ENCODE peak calls at places on chromosomes 4 and X, in seven cellular contexts. One of them, this sample, is unnamed.

GRCh38 chr4:26786916-26787315 is 73.7 kb upstream of the STIM2 start:
- DNase-seq in AG09309: no peak
- DNase-seq in heart right ventricle: no peak
- DNase-seq in GM06990: no peak
- DNase-seq in thoracic aorta: no peak
- DNase-seq in foreskin fibroblast: no peak
- DNase-seq in neural progenitor cell: no peak
- DNase-seq in this sample: no peak

GRCh38 chrX:31212856-31213748 is 141.3 kb upstream of the FTHL17 start:
- DNase-seq in neural progenitor cell: no peak
- DNase-seq in thoracic aorta: no peak
- DNase-seq in heart right ventricle: no peak
- DNase-seq in foreskin fibroblast: no peak
- DNase-seq in AG09309: no peak
- DNase-seq in GM06990: no peak
- DNase-seq in this sample: no peak

GRCh38 chr4:114598191-114599121 is at the start of gene UGT8:
- DNase-seq in foreskin fibroblast: peak
- DNase-seq in AG09309: no peak
- DNase-seq in GM06990: peak
- DNase-seq in heart right ventricle: no peak
- DNase-seq in neural progenitor cell: peak
- DNase-seq in thoracic aorta: no peak
- DNase-seq in this sample: no peak

GRCh38 chr4:116099596-116099995 is 985.8 kb downstream of the TRAM1L1 start:
- DNase-seq in thoracic aorta: no peak
- DNase-seq in heart right ventricle: no peak
- DNase-seq in foreskin fibroblast: no peak
- DNase-seq in GM06990: no peak
- DNase-seq in neural progenitor cell: no peak
- DNase-seq in AG09309: no peak
- DNase-seq in this sample: no peak

GRCh38 chr4:172892300-172892699 is 276.3 kb upstream of the GALNT7 start:
- DNase-seq in heart right ventricle: no peak
- DNase-seq in AG09309: no peak
- DNase-seq in GM06990: no peak
- DNase-seq in foreskin fibroblast: no peak
- DNase-seq in neural progenitor cell: peak
- DNase-seq in thoracic aorta: no peak
- DNase-seq in this sample: no peak

GRCh38 chr4:143360838-143361237 is 24.2 kb downstream of the GAB1 start:
- DNase-seq in neural progenitor cell: no peak
- DNase-seq in heart right ventricle: no peak
- DNase-seq in thoracic aorta: no peak
- DNase-seq in foreskin fibroblast: no peak
- DNase-seq in AG09309: no peak
- DNase-seq in GM06990: no peak
- DNase-seq in this sample: no peak

GRCh38 chrX:13029831-13030771 is 14.3 kb downstream of the FAM9C start:
- DNase-seq in AG09309: no peak
- DNase-seq in thoracic aorta: no peak
- DNase-seq in GM06990: no peak
- DNase-seq in foreskin fibroblast: no peak
- DNase-seq in heart right ventricle: peak
- DNase-seq in neural progenitor cell: peak
- DNase-seq in this sample: no peak

GRCh38 chr4:64718091-64718490 is 308.8 kb upstream of the TECRL start:
- DNase-seq in foreskin fibroblast: no peak
- DNase-seq in GM06990: no peak
- DNase-seq in thoracic aorta: no peak
- DNase-seq in neural progenitor cell: peak
- DNase-seq in AG09309: no peak
- DNase-seq in heart right ventricle: no peak
- DNase-seq in this sample: no peak

GRCh38 chr4:125243835-125244397 is 70.8 kb upstream of the FAT4 start:
- DNase-seq in heart right ventricle: no peak
- DNase-seq in AG09309: no peak
- DNase-seq in GM06990: no peak
- DNase-seq in neural progenitor cell: no peak
- DNase-seq in thoracic aorta: no peak
- DNase-seq in foreskin fibroblast: no peak
- DNase-seq in this sample: no peak

GRCh38 chrX:49003696-49004095 is 1.6 kb upstream of the GRIPAP1 start:
- DNase-seq in foreskin fibroblast: no peak
- DNase-seq in GM06990: no peak
- DNase-seq in AG09309: no peak
- DNase-seq in heart right ventricle: no peak
- DNase-seq in thoracic aorta: no peak
- DNase-seq in neural progenitor cell: no peak
- DNase-seq in this sample: no peak

GRCh38 chr4:102143433-102143832 is 201.8 kb downstream of the SLC39A8 start:
- DNase-seq in AG09309: no peak
- DNase-seq in heart right ventricle: no peak
- DNase-seq in foreskin fibroblast: no peak
- DNase-seq in GM06990: no peak
- DNase-seq in neural progenitor cell: no peak
- DNase-seq in thoracic aorta: no peak
- DNase-seq in this sample: no peak

GRCh38 chr4:117700111-117700892 is 334.0 kb upstream of the NDST3 start:
- DNase-seq in AG09309: no peak
- DNase-seq in heart right ventricle: no peak
- DNase-seq in foreskin fibroblast: no peak
- DNase-seq in thoracic aorta: no peak
- DNase-seq in neural progenitor cell: no peak
- DNase-seq in GM06990: no peak
- DNase-seq in this sample: no peak

GRCh38 chrX:97587171-97587570 is 703.5 kb downstream of the RPA4 start:
- DNase-seq in thoracic aorta: no peak
- DNase-seq in AG09309: no peak
- DNase-seq in GM06990: no peak
- DNase-seq in foreskin fibroblast: no peak
- DNase-seq in neural progenitor cell: no peak
- DNase-seq in heart right ventricle: no peak
- DNase-seq in this sample: no peak

GRCh38 chr4:7034262-7035081 is 8.7 kb upstream of the TADA2B start:
- DNase-seq in GM06990: no peak
- DNase-seq in AG09309: no peak
- DNase-seq in heart right ventricle: no peak
- DNase-seq in neural progenitor cell: peak
- DNase-seq in foreskin fibroblast: no peak
- DNase-seq in thoracic aorta: no peak
- DNase-seq in this sample: no peak

GRCh38 chr4:80173841-80174240 is 23.5 kb upstream of the PRDM8 start:
- DNase-seq in neural progenitor cell: no peak
- DNase-seq in AG09309: peak
- DNase-seq in GM06990: no peak
- DNase-seq in foreskin fibroblast: no peak
- DNase-seq in heart right ventricle: no peak
- DNase-seq in thoracic aorta: no peak
- DNase-seq in this sample: no peak

GRCh38 chr4:58981828-58982227 is 1871.6 kb upstream of the IGFBP7 start:
- DNase-seq in foreskin fibroblast: no peak
- DNase-seq in GM06990: no peak
- DNase-seq in thoracic aorta: no peak
- DNase-seq in heart right ventricle: no peak
- DNase-seq in AG09309: no peak
- DNase-seq in neural progenitor cell: no peak
- DNase-seq in this sample: no peak

DNA sequence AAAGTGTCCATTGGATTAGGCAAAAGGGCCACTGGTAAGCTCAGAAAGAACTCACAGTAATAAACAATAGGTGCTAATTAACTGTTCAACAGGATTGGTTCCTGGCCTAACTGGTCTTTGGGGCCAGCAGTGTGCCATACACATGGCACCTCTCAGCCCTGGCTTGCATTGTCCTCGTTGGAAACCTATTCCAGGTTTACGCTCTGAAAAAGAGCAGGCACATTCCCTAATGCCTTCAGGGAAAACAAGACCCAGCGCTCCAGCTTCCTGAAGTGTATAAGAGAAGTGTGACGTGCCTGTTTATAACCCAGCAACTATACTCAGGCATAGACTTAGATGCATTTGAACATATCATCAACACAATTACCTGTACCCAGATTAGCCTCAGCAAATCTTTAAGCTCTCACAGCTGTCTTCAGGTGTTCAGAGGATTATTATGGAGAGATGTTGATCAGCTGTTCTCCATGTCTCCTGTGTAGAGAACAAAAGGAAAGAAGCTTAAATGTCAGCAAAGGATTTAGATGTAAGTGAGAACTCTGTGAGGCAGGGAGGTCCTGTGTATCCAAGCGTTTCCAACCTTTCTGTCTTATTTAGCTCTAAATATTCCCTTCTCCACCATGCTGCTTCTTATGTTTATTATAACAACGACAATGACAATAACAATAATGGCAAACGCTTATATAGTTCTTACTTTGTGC is 52.1 kb upstream of the RBM47 start:
- DNase-seq in heart right ventricle: no peak
- DNase-seq in thoracic aorta: no peak
- DNase-seq in neural progenitor cell: peak
- DNase-seq in AG09309: no peak
- DNase-seq in foreskin fibroblast: no peak
- DNase-seq in GM06990: no peak
- DNase-seq in this sample: no peak
- TF ChIP-seq CTCF in heart right ventricle: no peak
- TF ChIP-seq CTCF in thoracic aorta: no peak
- TF ChIP-seq CTCF in neural progenitor cell: no peak
- TF ChIP-seq CTCF in AG09309: no peak
- TF ChIP-seq CTCF in foreskin fibroblast: no peak
- TF ChIP-seq CTCF in GM06990: no peak
- TF ChIP-seq CTCF in this sample: no peak

DNA sequence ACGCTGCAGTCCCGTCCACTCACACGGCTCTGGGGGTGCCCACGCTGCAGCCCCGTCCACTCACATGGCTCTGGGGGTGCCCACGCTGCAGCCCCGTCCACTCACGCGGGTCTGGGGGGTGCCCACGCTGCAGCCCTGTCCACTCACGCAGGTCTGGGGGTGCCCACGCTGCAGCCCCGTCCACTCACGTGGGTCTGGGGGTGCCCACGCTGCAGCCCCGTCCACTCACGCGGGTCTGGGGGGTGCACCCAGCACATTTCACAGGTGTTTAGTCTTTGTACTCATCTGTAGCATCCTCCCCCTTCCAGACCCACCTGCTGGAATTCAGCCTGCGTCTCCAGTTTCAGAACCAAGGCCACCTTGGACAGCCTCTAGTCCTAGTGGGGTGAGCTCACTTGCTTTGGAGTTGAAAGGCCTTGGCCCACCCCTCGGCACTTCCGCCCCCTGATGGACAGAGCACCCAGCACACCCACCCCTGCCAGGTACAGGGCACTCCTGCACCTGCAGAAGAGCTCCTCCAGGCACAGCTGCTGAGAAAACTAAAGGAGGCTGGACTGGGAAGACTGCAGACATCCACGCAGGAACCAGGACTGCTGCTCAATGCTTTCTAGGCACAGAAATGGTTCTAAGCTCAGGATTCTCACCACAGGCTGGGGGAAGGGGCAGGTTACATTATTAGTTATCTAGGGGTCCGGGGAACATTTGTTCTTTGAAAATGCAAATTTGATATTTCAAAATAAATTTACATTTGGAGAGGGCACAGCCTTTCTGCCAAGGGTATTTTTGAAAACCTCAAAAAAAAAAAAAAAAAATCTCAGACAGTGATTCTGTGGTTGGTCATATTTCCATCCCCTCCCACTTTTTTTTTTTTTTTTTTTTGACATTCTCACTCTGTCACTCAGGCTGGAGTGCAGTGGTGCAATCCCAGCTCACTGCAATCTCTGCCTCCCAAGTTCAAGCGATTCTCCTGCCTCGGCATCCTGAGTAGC is 72.8 kb downstream of the ABLIM2 start:
- DNase-seq in thoracic aorta: no peak
- DNase-seq in neural progenitor cell: no peak
- DNase-seq in AG09309: no peak
- DNase-seq in heart right ventricle: no peak
- DNase-seq in GM06990: no peak
- DNase-seq in foreskin fibroblast: no peak
- DNase-seq in this sample: no peak
- TF ChIP-seq CTCF in thoracic aorta: no peak
- TF ChIP-seq CTCF in neural progenitor cell: peak
- TF ChIP-seq CTCF in AG09309: no peak
- TF ChIP-seq CTCF in heart right ventricle: no peak
- TF ChIP-seq CTCF in GM06990: no peak
- TF ChIP-seq CTCF in foreskin fibroblast: no peak
- TF ChIP-seq CTCF in this sample: no peak

GRCh38 chr4:180558427-180558826 is 1684.8 kb upstream of the TENM3 start:
- DNase-seq in foreskin fibroblast: no peak
- DNase-seq in neural progenitor cell: no peak
- DNase-seq in heart right ventricle: no peak
- DNase-seq in thoracic aorta: no peak
- DNase-seq in AG09309: no peak
- DNase-seq in GM06990: no peak
- DNase-seq in this sample: no peak

GRCh38 chr4:180560896-180561295 is 1682.3 kb upstream of the TENM3 start:
- DNase-seq in foreskin fibroblast: no peak
- DNase-seq in heart right ventricle: no peak
- DNase-seq in neural progenitor cell: no peak
- DNase-seq in AG09309: no peak
- DNase-seq in GM06990: no peak
- DNase-seq in thoracic aorta: no peak
- DNase-seq in this sample: no peak

GRCh38 chr4:180557348-180557747 is 1685.9 kb upstream of the TENM3 start:
- DNase-seq in neural progenitor cell: no peak
- DNase-seq in GM06990: no peak
- DNase-seq in foreskin fibroblast: no peak
- DNase-seq in thoracic aorta: no peak
- DNase-seq in heart right ventricle: no peak
- DNase-seq in AG09309: no peak
- DNase-seq in this sample: no peak
- TF ChIP-seq CTCF in neural progenitor cell: peak
- TF ChIP-seq CTCF in GM06990: peak
- TF ChIP-seq CTCF in foreskin fibroblast: no peak
- TF ChIP-seq CTCF in thoracic aorta: no peak
- TF ChIP-seq CTCF in heart right ventricle: no peak
- TF ChIP-seq CTCF in AG09309: no peak
- TF ChIP-seq CTCF in this sample: no peak

GRCh38 chrX:25125483-25125882 is 109.7 kb upstream of the ARX start:
- DNase-seq in AG09309: no peak
- DNase-seq in foreskin fibroblast: no peak
- DNase-seq in thoracic aorta: no peak
- DNase-seq in GM06990: no peak
- DNase-seq in heart right ventricle: no peak
- DNase-seq in neural progenitor cell: no peak
- DNase-seq in this sample: no peak

GRCh38 chrX:25130619-25131018 is 114.9 kb upstream of the ARX start:
- DNase-seq in foreskin fibroblast: no peak
- DNase-seq in neural progenitor cell: no peak
- DNase-seq in heart right ventricle: no peak
- DNase-seq in thoracic aorta: no peak
- DNase-seq in AG09309: no peak
- DNase-seq in GM06990: no peak
- DNase-seq in this sample: no peak

DNA sequence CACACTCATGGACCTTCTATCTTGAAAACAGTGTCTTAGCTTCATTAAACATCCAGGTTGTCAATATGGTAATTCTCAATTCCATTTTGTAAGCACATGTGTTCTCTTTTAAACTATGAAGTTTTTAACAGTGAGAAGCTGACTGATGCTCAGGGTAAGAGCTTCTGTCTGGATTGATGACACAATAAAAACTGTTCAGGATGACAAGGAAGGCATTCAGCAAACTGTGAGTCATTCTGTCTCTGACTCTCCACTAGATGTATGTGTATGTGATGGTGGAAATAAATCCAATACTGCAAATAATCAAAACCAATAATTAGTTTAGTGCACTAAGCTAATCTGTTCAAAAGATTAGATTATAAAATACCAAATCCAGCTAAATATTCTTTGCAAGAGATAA is 115.3 kb upstream of the ARX start:
- DNase-seq in GM06990: no peak
- DNase-seq in neural progenitor cell: no peak
- DNase-seq in heart right ventricle: no peak
- DNase-seq in foreskin fibroblast: peak
- DNase-seq in AG09309: no peak
- DNase-seq in thoracic aorta: no peak
- DNase-seq in this sample: no peak
- TF ChIP-seq CTCF in GM06990: no peak
- TF ChIP-seq CTCF in neural progenitor cell: no peak
- TF ChIP-seq CTCF in heart right ventricle: no peak
- TF ChIP-seq CTCF in foreskin fibroblast: no peak
- TF ChIP-seq CTCF in AG09309: no peak
- TF ChIP-seq CTCF in thoracic aorta: no peak
- TF ChIP-seq CTCF in this sample: no peak

This sample was measured in tibial artery.